ENCODE peak calls at places on chromosomes 3 and 15, in nine cellular contexts. O is stomach, Q is PC-9, L is right lobe of liver, J is upper lobe of right lung, Y is pancreas, N is tibial nerve, F is aorta, K is heart right ventricle. H is an unnamed sample.

GRCh38 chr3:138323971-138324370 is 5.7 kb downstream of the NME9 start:
- DNase-seq in O (no peak), Q (no peak), L (no peak), J (no peak), Y (no peak), N (no peak), F (no peak), K (no peak), H (no peak)

GRCh38 chr3:140180603-140181002 is 245.6 kb downstream of the CLSTN2 start:
- DNase-seq in O (no peak), Q (no peak), L (no peak), J (no peak), Y (no peak), N (no peak), F (no peak), K (no peak), H (no peak)

GRCh38 chr3:4824948-4825325 is 154.3 kb upstream of the BHLHE40 start:
- DNase-seq in O (no peak), Q (peak; percentile 50), L (no peak), J (no peak), Y (no peak), N (no peak), F (no peak), K (no peak), H (no peak)

GRCh38 chr3:189712906-189713483 is 81.8 kb downstream of the TP63 start:
- DNase-seq in O (no peak), Q (no peak), L (no peak), J (no peak), Y (no peak), N (no peak), F (no peak), K (no peak), H (no peak)

GRCh38 chr3:53780171-53780570 is 66.0 kb downstream of the CHDH start:
- DNase-seq in O (no peak), Q (no peak), L (no peak), J (no peak), Y (no peak), N (no peak), F (no peak), K (no peak), H (no peak)

GRCh38 chr3:195757371-195757770 is 36.6 kb downstream of the MUC20 start:
- DNase-seq in O (no peak), Q (no peak), L (no peak), J (peak; percentile 51), Y (no peak), N (no peak), F (peak; percentile 52), K (no peak), H (no peak)

GRCh38 chr3:120560304-120561250 is 35.6 kb upstream of the NDUFB4 start:
- DNase-seq in O (no peak), Q (no peak), L (no peak), J (no peak), Y (no peak), N (no peak), F (no peak), K (no peak), H (no peak)

GRCh38 chr3:81270603-81271371 is 490.7 kb downstream of the GBE1 start:
- DNase-seq in O (no peak), Q (no peak), L (no peak), J (no peak), Y (no peak), N (no peak), F (no peak), K (no peak), H (no peak)

GRCh38 chr3:38599886-38600285 is 49.6 kb downstream of the SCN5A start:
- DNase-seq in O (no peak), Q (no peak), L (no peak), J (peak; percentile 16), Y (no peak), N (no peak), F (peak; percentile 17), K (no peak), H (no peak)

GRCh38 chr3:142896201-142896755 is 7.4 kb upstream of the PCOLCE2 start:
- DNase-seq in O (no peak), Q (no peak), L (no peak), J (no peak), Y (no peak), N (no peak), F (no peak), K (no peak), H (no peak)

GRCh38 chr15:81981888-81982287 is 63.9 kb downstream of the MEX3B start:
- DNase-seq in O (no peak), Q (no peak), L (no peak), J (no peak), Y (no peak), N (no peak), F (no peak), K (no peak), H (no peak)

GRCh38 chr15:64686130-64686735 is 89.2 kb downstream of the RBPMS2 start:
- DNase-seq in O (no peak), Q (no peak), L (no peak), J (no peak), Y (no peak), N (no peak), F (no peak), K (no peak), H (no peak)

GRCh38 chr3:191894406-191894805 is 433.4 kb downstream of the PYDC2 start:
- DNase-seq in O (no peak), Q (no peak), L (no peak), J (no peak), Y (no peak), N (no peak), F (no peak), K (no peak), H (no peak)

GRCh38 chr3:53140575-53141467 is 10.6 kb upstream of the RFT1 start:
- DNase-seq in O (no peak), Q (no peak), L (no peak), J (peak; percentile 27), Y (no peak), N (no peak), F (peak; percentile 64), K (no peak), H (no peak)

GRCh38 chr15:86634992-86635608 is 555.4 kb downstream of the AGBL1 start:
- DNase-seq in O (no peak), Q (no peak), L (no peak), J (no peak), Y (no peak), N (no peak), F (no peak), K (no peak), H (no peak)

GRCh38 chr3:155231792-155232191 is 61.7 kb downstream of the STRIT1 start:
- DNase-seq in O (no peak), Q (no peak), L (no peak), J (no peak), Y (no peak), N (no peak), F (no peak), K (no peak), H (no peak)

GRCh38 chr3:49022751-49023171 is 840 bp downstream of the NDUFAF3 start:
- DNase-seq in O (no peak), Q (no peak), L (no peak), J (no peak), Y (peak; percentile 46), N (no peak), F (peak; percentile 76), K (no peak), H (no peak)

GRCh38 chr3:114929971-114930732 is 216.9 kb downstream of the ZBTB20 start:
- DNase-seq in O (no peak), Q (no peak), L (no peak), J (peak; percentile 56), Y (no peak), N (no peak), F (no peak), K (no peak), H (no peak)

GRCh38 chr3:66406186-66406585 is 94.6 kb downstream of the LRIG1 start:
- DNase-seq in O (no peak), Q (no peak), L (no peak), J (no peak), Y (no peak), N (no peak), F (no peak), K (no peak), H (no peak)

GRCh38 chr3:66404246-66404645 is 96.6 kb downstream of the LRIG1 start:
- DNase-seq in O (no peak), Q (no peak), L (no peak), J (no peak), Y (no peak), N (no peak), F (no peak), K (no peak), H (no peak)

GRCh38 chr3:66404903-66405700 is 95.7 kb downstream of the LRIG1 start:
- DNase-seq in O (no peak), Q (no peak), L (no peak), J (no peak), Y (no peak), N (no peak), F (no peak), K (no peak), H (no peak)

GRCh38 chr3:66406841-66407240 is 94.0 kb downstream of the LRIG1 start:
- DNase-seq in O (no peak), Q (no peak), L (no peak), J (no peak), Y (no peak), N (no peak), F (no peak), K (no peak), H (no peak)

GRCh38 chr3:66405701-66406091 is 95.1 kb downstream of the LRIG1 start:
- DNase-seq in O (no peak), Q (no peak), L (no peak), J (no peak), Y (no peak), N (no peak), F (peak; percentile 88), K (no peak), H (no peak)
- H3K4me1 ChIP-seq in O (peaks cover 53% of the 10 kb centered on the region), Q (peaks cover 4% of the 10 kb centered on the region), L (peaks cover 2% of the 10 kb centered on the region), J (no peaks in the 10 kb centered on the region), Y (peaks cover 3% of the 10 kb centered on the region), N (peaks cover 43% of the 10 kb centered on the region), F (no peaks in the 10 kb centered on the region), K (peaks cover 68% of the 10 kb centered on the region), H (peaks cover 71% of the 10 kb centered on the region)

DNA sequence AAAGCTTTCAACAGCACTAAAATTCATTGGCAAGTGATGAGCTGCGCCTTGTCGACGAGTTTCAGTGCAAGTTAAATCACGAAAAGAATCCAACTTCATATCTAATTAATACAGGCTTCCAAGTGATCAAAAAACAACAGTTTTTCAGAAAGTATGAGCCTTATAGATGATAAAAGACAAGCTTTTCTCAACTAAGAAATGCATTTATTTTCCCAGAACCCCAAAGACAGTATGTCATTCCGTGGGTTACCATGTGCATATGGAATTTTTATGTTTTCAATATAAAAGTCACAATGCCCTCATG is 442.8 kb downstream of the MAGI1 start:
- DNase-seq in O (no peak), Q (no peak), L (no peak), J (no peak), Y (no peak), N (no peak), F (no peak), K (no peak), H (no peak)
- H3K4me3 ChIP-seq in O (no peak overlapping the region), Q (no peak overlapping the region), L (no peak overlapping the region), J (no peak overlapping the region), Y (no peak overlapping the region), N (peak overlapping the region; percentile 56), F (no peak overlapping the region), K (no peak overlapping the region), H (no peak overlapping the region)

GRCh38 chr15:25346371-25346770 is 92.5 kb downstream of the UBE3A start:
- DNase-seq in O (no peak), Q (no peak), L (no peak), J (no peak), Y (no peak), N (no peak), F (no peak), K (no peak), H (no peak)
- H3K27ac ChIP-seq in O (no peak overlapping the region), Q (no peak overlapping the region), L (no peak overlapping the region), J (no peak overlapping the region), Y (no peak overlapping the region), N (no peak overlapping the region), F (no peak overlapping the region), K (peak overlapping the region; percentile 49), H (peak overlapping the region; percentile 72)

GRCh38 chr3:129662230-129662629 is 55.8 kb upstream of the PLXND1 start:
- DNase-seq in O (no peak), Q (no peak), L (no peak), J (no peak), Y (no peak), N (no peak), F (no peak), K (no peak), H (no peak)
- H3K4me1 ChIP-seq in O (peaks cover 5% of the 10 kb centered on the region), Q (peaks cover 94% of the 10 kb centered on the region), L (no peaks in the 10 kb centered on the region), J (peaks cover 13% of the 10 kb centered on the region), Y (peaks cover 4% of the 10 kb centered on the region), N (peaks cover 22% of the 10 kb centered on the region), F (peaks cover 17% of the 10 kb centered on the region), K (peaks cover 58% of the 10 kb centered on the region), H (peaks cover 9% of the 10 kb centered on the region)

H was measured in heart left ventricle.